ENCODE peak calls at places on chromosomes 4 and X, in eight cellular contexts. S is H9, T is tibial artery, R is endothelial cell of umbilical vein, L is heart right ventricle, B is pancreas, E is lung, F is right lobe of liver. A is an unnamed sample.

GRCh38 chr4:114267976-114268375 is 288.5 kb upstream of the ARSJ start:
- DNase-seq in S (no peak), T (no peak), R (no peak), L (no peak), B (no peak), E (no peak), F (no peak), A (no peak)

GRCh38 chr4:3563403-3563802 is 31.2 kb upstream of the LRPAP1 start:
- DNase-seq in S (no peak), T (peak; percentile 33), R (no peak), L (no peak), B (no peak), E (no peak), F (no peak), A (no peak)

GRCh38 chr4:75781328-75781727 is 57.0 kb downstream of the USO1 start:
- DNase-seq in S (no peak), T (no peak), R (no peak), L (no peak), B (no peak), E (no peak), F (no peak), A (no peak)

GRCh38 chr4:174826660-174827059 is 2.4 kb downstream of the GLRA3 start:
- DNase-seq in S (no peak), T (no peak), R (no peak), L (no peak), B (no peak), E (no peak), F (no peak), A (no peak)

GRCh38 chr4:169270810-169271691 is at the start of gene SH3RF1:
- DNase-seq in S (peak; percentile 69), T (peak; percentile 95), R (peak; percentile 88), L (peak; percentile 91), B (peak; percentile 93), E (peak; percentile 82), F (peak; percentile 92), A (peak; percentile 79)

GRCh38 chr4:153223418-153223792 is 19.2 kb downstream of the TRIM2 start:
- DNase-seq in S (no peak), T (no peak), R (no peak), L (no peak), B (no peak), E (no peak), F (no peak), A (peak; percentile 27)

GRCh38 chr4:141711211-141711610 is 74.8 kb downstream of the IL15 start:
- DNase-seq in S (no peak), T (no peak), R (peak; percentile 50), L (no peak), B (no peak), E (no peak), F (no peak), A (no peak)

GRCh38 chr4:1330761-1331590 is 16.0 kb upstream of the UVSSA start:
- DNase-seq in S (no peak), T (no peak), R (no peak), L (no peak), B (no peak), E (no peak), F (peak; percentile 45), A (no peak)

GRCh38 chr4:152981278-152981677 is 45.2 kb downstream of the FHDC1 start:
- DNase-seq in S (no peak), T (no peak), R (no peak), L (no peak), B (no peak), E (no peak), F (no peak), A (peak; percentile 69)

GRCh38 chr4:518569-519083 is 19.6 kb downstream of the PIGG start:
- DNase-seq in S (no peak), T (no peak), R (no peak), L (no peak), B (no peak), E (no peak), F (no peak), A (no peak)

GRCh38 chrX:106912864-106913263 is 7.3 kb upstream of the CLDN2 start:
- DNase-seq in S (no peak), T (no peak), R (no peak), L (no peak), B (no peak), E (no peak), F (no peak), A (no peak)

GRCh38 chr4:37687666-37688065 is 1.5 kb upstream of the RELL1 start:
- DNase-seq in S (no peak), T (no peak), R (no peak), L (no peak), B (no peak), E (no peak), F (no peak), A (no peak)

GRCh38 chrX:141815904-141816303 is 22.2 kb upstream of the MAGEC3 start:
- DNase-seq in S (no peak), T (no peak), R (no peak), L (no peak), B (no peak), E (no peak), F (no peak), A (no peak)

GRCh38 chr4:132809298-132810032 is 339.6 kb upstream of the PCDH10 start:
- DNase-seq in S (peak; percentile 71), T (no peak), R (no peak), L (no peak), B (no peak), E (no peak), F (peak; percentile 27), A (no peak)

GRCh38 chr4:55553442-55553841 is 6.7 kb upstream of the CLOCK start:
- DNase-seq in S (peak; percentile 62), T (no peak), R (no peak), L (no peak), B (no peak), E (peak; percentile 44), F (no peak), A (no peak)

GRCh38 chr4:120929847-120930246 is 7.3 kb upstream of the PRDM5 start:
- DNase-seq in S (no peak), T (no peak), R (no peak), L (no peak), B (no peak), E (no peak), F (no peak), A (no peak)

GRCh38 chrX:24498975-24499374 is 33.9 kb downstream of the PDK3 start:
- DNase-seq in S (no peak), T (no peak), R (peak; percentile 21), L (no peak), B (no peak), E (no peak), F (no peak), A (peak; percentile 11)

GRCh38 chrX:39492495-39493162 is 605.1 kb downstream of the BCOR start:
- DNase-seq in S (no peak), T (no peak), R (no peak), L (peak; percentile 18), B (no peak), E (no peak), F (peak; percentile 88), A (no peak)

GRCh38 chrX:373641-374471 is 12.9 kb downstream of the PPP2R3B start:
- DNase-seq in S (peak; percentile 59), T (no peak), R (peak; percentile 58), L (peak; percentile 55), B (no peak), E (no peak), F (no peak), A (peak; percentile 12)

GRCh38 chrX:21934414-21934813 is 6.1 kb upstream of the SMS start:
- DNase-seq in S (no peak), T (no peak), R (no peak), L (no peak), B (no peak), E (no peak), F (no peak), A (no peak)

GRCh38 chr4:103046416-103047290 is 27.1 kb upstream of the SLC9B1 start:
- DNase-seq in S (peak; percentile 41), T (no peak), R (peak; percentile 44), L (no peak), B (no peak), E (no peak), F (no peak), A (peak; percentile 32)

DNA sequence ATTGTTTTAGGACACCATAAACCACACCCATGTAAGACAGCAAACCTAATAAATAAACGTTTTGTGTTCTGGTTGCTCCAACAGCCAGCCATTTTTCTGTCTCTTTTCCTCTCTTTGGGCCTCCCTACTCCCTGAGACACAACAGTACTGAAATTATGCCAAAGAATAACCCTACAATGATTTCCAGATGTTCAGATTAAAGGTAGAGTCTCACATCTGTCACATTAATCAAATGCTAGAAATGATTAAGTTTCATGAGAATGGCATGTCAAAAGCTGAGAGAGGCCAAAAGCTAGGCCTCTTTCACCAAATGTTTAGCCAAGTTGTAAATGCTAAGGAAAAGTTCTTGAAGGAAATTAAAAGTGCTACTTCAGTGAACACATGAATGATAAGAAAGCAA is 181.9 kb upstream of the NUDT6 start:
- DNase-seq in S (no peak), T (no peak), R (no peak), L (no peak), B (no peak), E (no peak), F (no peak), A (no peak)
- H3K27ac ChIP-seq in S (no peak overlapping the region), T (no peak overlapping the region), R (no peak overlapping the region), L (peak overlapping the region; percentile 50), B (no peak overlapping the region), E (no peak overlapping the region), F (no peak overlapping the region), A (no peak overlapping the region)

GRCh38 chr4:143095447-143095846 is 89.3 kb upstream of the USP38 start:
- DNase-seq in S (no peak), T (no peak), R (no peak), L (no peak), B (no peak), E (no peak), F (no peak), A (no peak)
- TF ChIP-seq CTCF in S (no peak), T (no peak), R (no peak), L (no peak), B (no peak), E (no peak), F (no peak), A (no peak)

GRCh38 chr4:158805628-158806471 is 37.0 kb downstream of the FNIP2 start:
- DNase-seq in S (no peak), T (no peak), R (no peak), L (no peak), B (no peak), E (peak; percentile 45), F (no peak), A (peak; percentile 62)
- H3K27ac ChIP-seq in S (no peak overlapping the region), T (no peak overlapping the region), R (no peak overlapping the region), L (peak overlapping the region; percentile 69), B (peak overlapping the region; percentile 38), E (peak overlapping the region; percentile 63), F (no peak overlapping the region), A (peak overlapping the region; percentile 78)

GRCh38 chr4:146338512-146338911 is 124.2 kb downstream of the REELD1 start:
- DNase-seq in S (no peak), T (no peak), R (no peak), L (no peak), B (no peak), E (no peak), F (no peak), A (no peak)

GRCh38 chr4:146343776-146344175 is 129.4 kb downstream of the REELD1 start:
- DNase-seq in S (no peak), T (no peak), R (no peak), L (no peak), B (no peak), E (no peak), F (no peak), A (no peak)

GRCh38 chr4:146342600-146343192 is 128.4 kb downstream of the REELD1 start:
- DNase-seq in S (no peak), T (no peak), R (peak; percentile 70), L (no peak), B (no peak), E (no peak), F (no peak), A (no peak)

GRCh38 chr4:146343199-146343598 is 128.9 kb downstream of the REELD1 start:
- DNase-seq in S (no peak), T (no peak), R (peak; percentile 26), L (no peak), B (no peak), E (no peak), F (no peak), A (no peak)

GRCh38 chr4:146340798-146341197 is 126.5 kb downstream of the REELD1 start:
- DNase-seq in S (no peak), T (no peak), R (peak; percentile 37), L (no peak), B (no peak), E (no peak), F (no peak), A (peak; percentile 16)
- TF ChIP-seq CTCF in S (peak; percentile 54), T (peak; percentile 12), R (peak; percentile 11), L (peak; percentile 51), B (no peak), E (no peak), F (peak; percentile 19), A (peak; percentile 57)